ENCODE peak calls at places on chromosomes 7 and 10, in six cellular contexts. R is GM12878, Z is GM12891, A is K562, P is HepG2, W is H1. U is an unnamed sample.

GRCh38 chr7:5507026-5507425 is 83.4 kb upstream of the TNRC18 start:
- DNase-seq in R (no peak), Z (no peak), A (no peak), P (no peak), W (no peak), U (no peak)

GRCh38 chr10:71968553-71969474 is 4.6 kb downstream of the CHST3 start:
- DNase-seq in R (no peak), Z (no peak), A (no peak), P (no peak), W (no peak), U (no peak)

GRCh38 chr10:23016636-23017035 is 78.7 kb upstream of the MSRB2 start:
- DNase-seq in R (no peak), Z (no peak), A (peak; percentile 60), P (no peak), W (no peak), U (no peak)

GRCh38 chr10:126387931-126388911 is at the start of gene ADAM12:
- DNase-seq in R (no peak), Z (no peak), A (no peak), P (no peak), W (peak; percentile 64), U (no peak)

GRCh38 chr7:136133491-136133990 is 156.4 kb upstream of the MTPN start:
- DNase-seq in R (no peak), Z (no peak), A (no peak), P (no peak), W (no peak), U (no peak)

GRCh38 chr7:19024261-19024660 is 93.2 kb downstream of the TWIST1 start:
- DNase-seq in R (no peak), Z (no peak), A (no peak), P (no peak), W (no peak), U (no peak)

GRCh38 chr7:142718314-142718713 is 31.0 kb upstream of the PRSS1 start:
- DNase-seq in R (no peak), Z (no peak), A (no peak), P (no peak), W (no peak), U (no peak)

GRCh38 chr10:17206210-17206709 is 4.8 kb upstream of the TRDMT1 start:
- DNase-seq in R (no peak), Z (no peak), A (no peak), P (no peak), W (no peak), U (no peak)

GRCh38 chr7:142754681-142755575 is 5.7 kb downstream of the PRSS1 start:
- DNase-seq in R (no peak), Z (no peak), A (no peak), P (no peak), W (peak; percentile 8), U (no peak)

GRCh38 chr10:3169271-3169670 is 3.3 kb downstream of the PITRM1 start:
- DNase-seq in R (no peak), Z (no peak), A (no peak), P (no peak), W (no peak), U (no peak)

GRCh38 chr7:9978111-9979064 is 995.3 kb upstream of the PHF14 start:
- DNase-seq in R (no peak), Z (no peak), A (no peak), P (no peak), W (no peak), U (no peak)

GRCh38 chr7:116315293-116315692 is 105.0 kb downstream of the TES start:
- DNase-seq in R (no peak), Z (no peak), A (no peak), P (no peak), W (no peak), U (no peak)

GRCh38 chr7:55518836-55519235 is 53.5 kb downstream of the VOPP1 start:
- DNase-seq in R (no peak), Z (no peak), A (no peak), P (no peak), W (no peak), U (no peak)

GRCh38 chr7:55515569-55516279 is 56.6 kb downstream of the VOPP1 start:
- DNase-seq in R (no peak), Z (no peak), A (no peak), P (no peak), W (no peak), U (no peak)

GRCh38 chr7:55516399-55516798 is 55.9 kb downstream of the VOPP1 start:
- DNase-seq in R (no peak), Z (no peak), A (no peak), P (no peak), W (no peak), U (no peak)

GRCh38 chr7:55517936-55518689 is 54.2 kb downstream of the VOPP1 start:
- DNase-seq in R (no peak), Z (no peak), A (no peak), P (no peak), W (no peak), U (no peak)

DNA sequence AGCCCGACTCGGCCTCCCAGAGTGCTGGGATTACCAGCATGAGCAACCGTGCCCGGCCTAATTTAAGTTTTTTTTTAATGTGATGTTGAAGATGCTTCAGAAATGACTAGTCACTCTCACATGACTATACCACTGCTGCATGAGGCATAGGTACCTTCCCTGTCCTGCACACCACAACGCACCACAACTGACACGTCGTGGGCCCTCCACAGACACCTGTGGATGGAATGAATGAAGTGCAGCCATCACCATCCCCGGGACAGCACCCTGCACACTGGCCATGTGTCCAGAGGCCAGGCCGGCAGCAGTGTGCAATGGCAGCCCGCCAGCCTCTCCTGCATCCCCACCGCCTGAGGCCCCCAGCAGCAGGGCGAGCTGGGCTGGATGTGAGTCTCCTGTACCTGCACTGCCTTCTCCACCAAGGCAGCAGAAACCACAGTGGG is 55.1 kb downstream of the VOPP1 start:
- DNase-seq in R (peak; percentile 79), Z (no peak), A (no peak), P (no peak), W (no peak), U (peak; percentile 51)
- TF ChIP-seq TAF1 in R (no peak), Z (no peak), A (no peak), P (no peak), W (no peak), U (no peak)

GRCh38 chr7:137734221-137734620 is 112.6 kb downstream of the DGKI start:
- DNase-seq in R (no peak), Z (no peak), A (no peak), P (no peak), W (no peak), U (no peak)
- TF ChIP-seq POLR2A in R (no peak), Z (no peak), A (no peak), P (no peak), W (no peak), U (no peak)

GRCh38 chr10:19801369-19801768 is 14.9 kb upstream of the PLXDC2 start:
- DNase-seq in R (no peak), Z (no peak), A (no peak), P (no peak), W (no peak), U (no peak)
- TF ChIP-seq POLR2AphosphoS5 in R (no peak), Z (no peak), A (no peak), P (no peak), W (no peak), U (no peak)

GRCh38 chr7:123024989-123025758 is 29.7 kb upstream of the TAS2R16 start:
- DNase-seq in R (no peak), Z (no peak), A (no peak), P (no peak), W (no peak), U (no peak)

GRCh38 chr7:123026251-123026650 is 30.8 kb upstream of the TAS2R16 start:
- DNase-seq in R (no peak), Z (no peak), A (no peak), P (no peak), W (no peak), U (no peak)

GRCh38 chr7:123022576-123022975 is 27.1 kb upstream of the TAS2R16 start:
- DNase-seq in R (no peak), Z (no peak), A (no peak), P (no peak), W (no peak), U (no peak)

DNA sequence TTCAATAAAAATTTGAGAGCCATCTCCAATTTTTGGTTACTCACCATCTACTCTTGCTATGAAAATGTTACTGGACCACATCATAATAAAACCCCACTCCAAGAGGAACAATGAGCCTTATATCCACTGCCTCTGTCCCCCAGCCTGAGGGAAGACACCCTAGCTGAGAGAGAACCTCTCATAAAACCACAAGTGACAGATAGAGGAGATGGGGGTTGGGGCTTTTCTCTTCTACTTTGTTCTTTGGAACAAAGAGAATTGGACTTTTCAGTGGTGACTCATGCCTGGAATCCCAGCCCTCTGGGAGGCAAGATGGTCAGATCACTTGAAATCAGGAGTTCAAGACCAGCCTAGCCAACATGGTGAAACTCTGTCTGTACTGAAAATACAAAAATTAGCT is 27.6 kb upstream of the TAS2R16 start:
- DNase-seq in R (no peak), Z (no peak), A (no peak), P (no peak), W (no peak), U (no peak)
- TF ChIP-seq TAF1 in R (no peak), Z (no peak), A (no peak), P (no peak), W (no peak), U (no peak)

GRCh38 chr7:139731802-139732470 is 45.9 kb downstream of the HIPK2 start:
- DNase-seq in R (no peak), Z (no peak), A (no peak), P (peak; percentile 80), W (no peak), U (no peak)
- TF ChIP-seq POLR2A in R (no peak), Z (no peak), A (no peak), P (no peak), W (no peak), U (no peak)

GRCh38 chr10:30732671-30733070 is 103.1 kb upstream of the LYZL2 start:
- DNase-seq in R (no peak), Z (no peak), A (no peak), P (no peak), W (no peak), U (no peak)

GRCh38 chr10:30731963-30732362 is 102.4 kb upstream of the LYZL2 start:
- DNase-seq in R (no peak), Z (no peak), A (no peak), P (no peak), W (no peak), U (no peak)

GRCh38 chr10:30737931-30738391 is 108.4 kb upstream of the LYZL2 start:
- DNase-seq in R (peak; percentile 85), Z (no peak), A (no peak), P (no peak), W (no peak), U (no peak)

GRCh38 chr10:30738416-30738815 is 108.9 kb upstream of the LYZL2 start:
- DNase-seq in R (no peak), Z (no peak), A (no peak), P (no peak), W (no peak), U (no peak)

DNA sequence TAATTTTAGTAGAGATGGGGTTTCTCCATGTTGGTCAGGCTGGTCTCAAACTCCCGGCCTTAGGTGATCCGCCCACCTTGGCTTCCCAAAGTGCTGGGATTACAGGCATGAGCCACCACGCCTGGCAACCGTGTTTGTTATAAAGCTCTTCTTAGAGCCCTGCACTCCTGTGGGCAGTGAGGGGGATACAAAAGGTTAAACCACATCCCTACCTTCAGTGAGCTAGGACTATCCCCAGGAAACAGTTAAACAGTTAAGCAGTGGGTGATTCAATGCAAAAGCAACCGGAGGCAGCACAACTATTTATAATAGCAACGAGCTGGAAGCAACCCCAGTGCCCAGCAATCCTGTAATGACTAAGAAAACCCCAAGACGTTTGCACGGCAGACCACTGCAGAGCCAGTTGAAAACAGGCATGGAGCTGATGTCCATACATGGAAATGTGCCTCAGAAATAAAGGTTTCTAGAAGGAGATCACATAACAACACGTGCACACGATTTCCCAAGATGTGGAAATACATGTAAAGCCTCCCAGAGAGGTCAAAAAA is 107.2 kb upstream of the LYZL2 start:
- DNase-seq in R (peak; percentile 94), Z (peak; percentile 17), A (no peak), P (no peak), W (no peak), U (peak; percentile 36)
- TF ChIP-seq POLR2AphosphoS5 in R (peak; percentile 54), Z (no peak), A (no peak), P (no peak), W (no peak), U (no peak)

U was measured in GM12892.